ENCODE peak calls at places on chromosomes 16 and 17, in eight cellular contexts. One of them, this sample, is unnamed.

GRCh38 chr17:72373910-72374741 is 253.3 kb downstream of the SOX9 start:
- DNase-seq in A549: no peak
- DNase-seq in transverse colon: no peak
- DNase-seq in erythroblast: no peak
- DNase-seq in NB4: no peak
- DNase-seq in heart left ventricle: no peak
- DNase-seq in body of pancreas: no peak
- DNase-seq in stomach: no peak
- DNase-seq in this sample: no peak

GRCh38 chr16:76791151-76791550 is 399.8 kb upstream of the MON1B start:
- DNase-seq in A549: no peak
- DNase-seq in transverse colon: no peak
- DNase-seq in erythroblast: no peak
- DNase-seq in NB4: no peak
- DNase-seq in heart left ventricle: no peak
- DNase-seq in body of pancreas: no peak
- DNase-seq in stomach: no peak
- DNase-seq in this sample: no peak

GRCh38 chr16:86809458-86809955 is 231.2 kb downstream of the FOXL1 start:
- DNase-seq in A549: peak
- DNase-seq in transverse colon: no peak
- DNase-seq in erythroblast: no peak
- DNase-seq in NB4: no peak
- DNase-seq in heart left ventricle: no peak
- DNase-seq in body of pancreas: no peak
- DNase-seq in stomach: no peak
- DNase-seq in this sample: no peak

GRCh38 chr16:17949713-17950112 is 386.8 kb downstream of the NPIPA8 start:
- DNase-seq in A549: no peak
- DNase-seq in transverse colon: no peak
- DNase-seq in erythroblast: peak
- DNase-seq in NB4: no peak
- DNase-seq in heart left ventricle: no peak
- DNase-seq in body of pancreas: no peak
- DNase-seq in stomach: no peak
- DNase-seq in this sample: no peak

GRCh38 chr17:58136669-58137279 is 11.4 kb upstream of the OR4D1 start:
- DNase-seq in A549: peak
- DNase-seq in transverse colon: no peak
- DNase-seq in erythroblast: peak
- DNase-seq in NB4: no peak
- DNase-seq in heart left ventricle: no peak
- DNase-seq in body of pancreas: no peak
- DNase-seq in stomach: no peak
- DNase-seq in this sample: no peak

GRCh38 chr17:42817866-42818265 is 6.2 kb downstream of the BECN1 start:
- DNase-seq in A549: no peak
- DNase-seq in transverse colon: no peak
- DNase-seq in erythroblast: no peak
- DNase-seq in NB4: no peak
- DNase-seq in heart left ventricle: no peak
- DNase-seq in body of pancreas: no peak
- DNase-seq in stomach: no peak
- DNase-seq in this sample: no peak

GRCh38 chr16:1981398-1981836 is at the start of gene NOXO1:
- DNase-seq in A549: no peak
- DNase-seq in transverse colon: peak
- DNase-seq in erythroblast: no peak
- DNase-seq in NB4: no peak
- DNase-seq in heart left ventricle: no peak
- DNase-seq in body of pancreas: no peak
- DNase-seq in stomach: no peak
- DNase-seq in this sample: no peak

GRCh38 chr16:19997264-19997663 is 76.4 kb downstream of the GPR139 start:
- DNase-seq in A549: no peak
- DNase-seq in transverse colon: no peak
- DNase-seq in erythroblast: no peak
- DNase-seq in NB4: no peak
- DNase-seq in heart left ventricle: no peak
- DNase-seq in body of pancreas: no peak
- DNase-seq in stomach: no peak
- DNase-seq in this sample: no peak

GRCh38 chr17:42404326-42405055 is 16.2 kb upstream of the STAT3 start:
- DNase-seq in A549: no peak
- DNase-seq in transverse colon: no peak
- DNase-seq in erythroblast: no peak
- DNase-seq in NB4: peak
- DNase-seq in heart left ventricle: no peak
- DNase-seq in body of pancreas: no peak
- DNase-seq in stomach: no peak
- DNase-seq in this sample: no peak

GRCh38 chr16:57341062-57341440 is 17.5 kb upstream of the CCL22 start:
- DNase-seq in A549: no peak
- DNase-seq in transverse colon: no peak
- DNase-seq in erythroblast: no peak
- DNase-seq in NB4: no peak
- DNase-seq in heart left ventricle: no peak
- DNase-seq in body of pancreas: no peak
- DNase-seq in stomach: no peak
- DNase-seq in this sample: no peak

GRCh38 chr17:17146791-17147406 is 59.2 kb downstream of the PLD6 start:
- DNase-seq in A549: peak
- DNase-seq in transverse colon: peak
- DNase-seq in erythroblast: peak
- DNase-seq in NB4: peak
- DNase-seq in heart left ventricle: no peak
- DNase-seq in body of pancreas: no peak
- DNase-seq in stomach: no peak
- DNase-seq in this sample: no peak

GRCh38 chr17:3792481-3792880 is 8.5 kb downstream of the ITGAE start:
- DNase-seq in A549: no peak
- DNase-seq in transverse colon: no peak
- DNase-seq in erythroblast: no peak
- DNase-seq in NB4: no peak
- DNase-seq in heart left ventricle: no peak
- DNase-seq in body of pancreas: no peak
- DNase-seq in stomach: peak
- DNase-seq in this sample: no peak

GRCh38 chr16:4416200-4417032 is at the start of gene CORO7:
- DNase-seq in A549: peak
- DNase-seq in transverse colon: peak
- DNase-seq in erythroblast: peak
- DNase-seq in NB4: peak
- DNase-seq in heart left ventricle: peak
- DNase-seq in body of pancreas: peak
- DNase-seq in stomach: peak
- DNase-seq in this sample: peak

GRCh38 chr16:11799509-11800384 is 2.7 kb upstream of the ZC3H7A start:
- DNase-seq in A549: no peak
- DNase-seq in transverse colon: no peak
- DNase-seq in erythroblast: peak
- DNase-seq in NB4: peak
- DNase-seq in heart left ventricle: no peak
- DNase-seq in body of pancreas: no peak
- DNase-seq in stomach: no peak
- DNase-seq in this sample: no peak

GRCh38 chr17:57671546-57672204 is 73.4 kb downstream of the CCDC182 start:
- DNase-seq in A549: peak
- DNase-seq in transverse colon: peak
- DNase-seq in erythroblast: peak
- DNase-seq in NB4: peak
- DNase-seq in heart left ventricle: peak
- DNase-seq in body of pancreas: peak
- DNase-seq in stomach: peak
- DNase-seq in this sample: peak

GRCh38 chr16:49484454-49484853 is 110.8 kb downstream of the C16orf78 start:
- DNase-seq in A549: peak
- DNase-seq in transverse colon: peak
- DNase-seq in erythroblast: peak
- DNase-seq in NB4: no peak
- DNase-seq in heart left ventricle: peak
- DNase-seq in body of pancreas: peak
- DNase-seq in stomach: peak
- DNase-seq in this sample: peak

GRCh38 chr17:74720506-74720905 is 7.8 kb upstream of the CD300LF start:
- DNase-seq in A549: no peak
- DNase-seq in transverse colon: no peak
- DNase-seq in erythroblast: no peak
- DNase-seq in NB4: no peak
- DNase-seq in heart left ventricle: no peak
- DNase-seq in body of pancreas: no peak
- DNase-seq in stomach: no peak
- DNase-seq in this sample: no peak

GRCh38 chr17:10372906-10373305 is at the start of gene MYH13:
- DNase-seq in A549: no peak
- DNase-seq in transverse colon: no peak
- DNase-seq in erythroblast: no peak
- DNase-seq in NB4: no peak
- DNase-seq in heart left ventricle: no peak
- DNase-seq in body of pancreas: no peak
- DNase-seq in stomach: no peak
- DNase-seq in this sample: no peak

GRCh38 chr16:8855972-8856371 is 12.8 kb downstream of the CARHSP1 start:
- DNase-seq in A549: no peak
- DNase-seq in transverse colon: no peak
- DNase-seq in erythroblast: no peak
- DNase-seq in NB4: no peak
- DNase-seq in heart left ventricle: no peak
- DNase-seq in body of pancreas: no peak
- DNase-seq in stomach: no peak
- DNase-seq in this sample: no peak

GRCh38 chr17:40560592-40561293 is 4.5 kb downstream of the CCR7 start:
- DNase-seq in A549: no peak
- DNase-seq in transverse colon: no peak
- DNase-seq in erythroblast: peak
- DNase-seq in NB4: peak
- DNase-seq in heart left ventricle: no peak
- DNase-seq in body of pancreas: no peak
- DNase-seq in stomach: peak
- DNase-seq in this sample: no peak

GRCh38 chr16:85567101-85567866 is 45.8 kb upstream of the GSE1 start:
- DNase-seq in A549: no peak
- DNase-seq in transverse colon: peak
- DNase-seq in erythroblast: peak
- DNase-seq in NB4: peak
- DNase-seq in heart left ventricle: no peak
- DNase-seq in body of pancreas: no peak
- DNase-seq in stomach: no peak
- DNase-seq in this sample: no peak
- TF ChIP-seq POLR2A in A549: no peak
- TF ChIP-seq POLR2A in transverse colon: no peak
- TF ChIP-seq POLR2A in erythroblast: no peak
- TF ChIP-seq POLR2A in NB4: no peak
- TF ChIP-seq POLR2A in heart left ventricle: no peak
- TF ChIP-seq POLR2A in body of pancreas: no peak
- TF ChIP-seq POLR2A in stomach: no peak
- TF ChIP-seq POLR2A in this sample: no peak

DNA sequence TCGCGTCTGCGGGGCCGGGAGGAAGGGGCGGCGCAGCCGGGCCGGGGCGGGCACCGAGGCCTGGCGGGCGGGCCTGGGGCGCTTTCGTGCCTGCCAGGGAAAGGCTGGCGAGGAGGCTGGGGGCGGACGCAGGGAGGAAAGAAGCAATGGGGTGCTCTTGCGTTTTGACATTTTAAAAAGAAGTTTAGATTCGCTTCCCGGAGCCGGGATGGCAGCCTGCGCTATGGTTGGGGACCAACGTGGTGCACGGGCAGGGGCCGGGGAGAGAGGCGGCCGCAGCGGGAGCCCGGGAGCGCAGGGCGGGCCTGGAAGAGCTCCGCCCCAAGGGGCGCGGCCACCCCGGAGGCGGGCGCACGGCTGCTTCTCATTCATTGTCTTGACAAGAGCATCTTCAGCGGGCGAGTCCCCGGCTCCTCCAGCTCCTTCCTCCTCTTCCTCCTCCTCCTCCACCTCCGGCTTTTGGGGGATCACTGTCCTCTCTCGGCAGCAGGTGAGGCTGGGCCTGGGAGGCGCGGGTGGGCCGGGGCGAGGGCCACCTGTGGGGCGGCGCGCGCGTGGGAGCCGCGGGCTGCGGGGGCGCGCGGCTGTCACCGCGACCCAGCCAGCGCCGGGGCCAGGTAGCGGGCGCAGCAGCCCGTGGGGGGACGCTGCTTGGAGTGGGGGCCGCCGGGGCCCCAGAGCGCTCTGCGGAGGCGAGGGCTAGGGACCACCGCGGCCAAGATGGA is at the start of gene CORO1A:
- DNase-seq in A549: peak
- DNase-seq in transverse colon: peak
- DNase-seq in erythroblast: peak
- DNase-seq in NB4: peak
- DNase-seq in heart left ventricle: peak
- DNase-seq in body of pancreas: peak
- DNase-seq in stomach: peak
- DNase-seq in this sample: peak
- TF ChIP-seq POLR2A in A549: peak
- TF ChIP-seq POLR2A in transverse colon: peak
- TF ChIP-seq POLR2A in erythroblast: no peak
- TF ChIP-seq POLR2A in NB4: peak
- TF ChIP-seq POLR2A in heart left ventricle: no peak
- TF ChIP-seq POLR2A in body of pancreas: peak
- TF ChIP-seq POLR2A in stomach: no peak
- TF ChIP-seq POLR2A in this sample: no peak

DNA sequence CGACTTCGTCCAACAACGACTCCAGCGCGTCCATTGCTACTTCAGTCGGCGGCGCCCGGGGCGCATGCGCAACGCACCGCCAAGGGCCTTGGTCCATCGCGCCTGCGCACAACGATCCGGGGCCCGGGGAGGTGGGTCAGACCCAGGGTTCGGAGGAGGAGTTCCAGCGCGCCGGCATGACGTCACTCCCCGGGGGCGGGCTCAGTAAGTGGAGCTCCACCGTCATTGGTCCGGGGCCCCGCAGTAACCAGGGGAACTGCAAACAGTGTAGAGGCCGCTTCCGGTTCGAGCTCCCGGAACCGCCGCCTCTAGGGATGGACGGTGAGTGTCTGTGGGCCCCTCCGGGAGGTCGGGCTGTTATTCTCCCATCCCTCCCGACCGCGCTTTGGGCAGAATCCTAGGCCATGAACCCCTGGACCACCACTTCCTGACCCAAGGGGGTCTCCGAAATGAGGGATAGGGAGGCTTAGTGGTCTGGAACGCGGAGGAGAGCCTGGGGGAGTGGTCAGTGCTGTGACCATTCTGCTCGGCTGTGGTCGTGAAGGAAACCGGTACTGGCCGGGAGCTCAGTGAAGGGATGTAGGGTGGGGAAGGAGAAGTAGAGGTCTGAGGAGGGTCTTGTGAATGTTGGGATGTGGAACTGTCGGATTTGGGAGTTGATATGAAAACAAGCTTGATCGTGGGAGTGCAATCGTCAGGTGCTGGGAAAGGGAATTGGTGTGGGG is at the start of the genes GTF3C1 and KATNIP:
- DNase-seq in A549: peak
- DNase-seq in transverse colon: peak
- DNase-seq in erythroblast: peak
- DNase-seq in NB4: peak
- DNase-seq in heart left ventricle: peak
- DNase-seq in body of pancreas: peak
- DNase-seq in stomach: peak
- DNase-seq in this sample: peak
- TF ChIP-seq POLR2A in A549: peak
- TF ChIP-seq POLR2A in transverse colon: peak
- TF ChIP-seq POLR2A in erythroblast: peak
- TF ChIP-seq POLR2A in NB4: peak
- TF ChIP-seq POLR2A in heart left ventricle: no peak
- TF ChIP-seq POLR2A in body of pancreas: peak
- TF ChIP-seq POLR2A in stomach: peak
- TF ChIP-seq POLR2A in this sample: no peak

GRCh38 chr17:76737082-76737675 is at the start of gene SRSF2:
- DNase-seq in A549: peak
- DNase-seq in transverse colon: peak
- DNase-seq in erythroblast: peak
- DNase-seq in NB4: peak
- DNase-seq in heart left ventricle: peak
- DNase-seq in body of pancreas: peak
- DNase-seq in stomach: peak
- DNase-seq in this sample: peak
- TF ChIP-seq POLR2A in A549: peak
- TF ChIP-seq POLR2A in transverse colon: peak
- TF ChIP-seq POLR2A in erythroblast: peak
- TF ChIP-seq POLR2A in NB4: peak
- TF ChIP-seq POLR2A in heart left ventricle: peak
- TF ChIP-seq POLR2A in body of pancreas: peak
- TF ChIP-seq POLR2A in stomach: peak
- TF ChIP-seq POLR2A in this sample: peak